ENCODE peak calls at places on chromosomes 6 and 20, in four cellular contexts. H, Z, L and X are unnamed samples. For H3K4me1 and H3K36me3, the result is how much of the 10 kb centered on the place peaks cover.

GRCh38 chr20:41391587-41392001 is 25.0 kb upstream of the EMILIN3 start:
- DNase-seq in H (no peak), Z (peak), L (no peak), X (no peak)

GRCh38 chr6:82832811-82833210 is 232.8 kb downstream of the UBE3D start:
- DNase-seq in H (no peak), Z (no peak), L (no peak), X (no peak)

GRCh38 chr6:79604583-79605037 is 26.5 kb upstream of the SH3BGRL2 start:
- DNase-seq in H (no peak), Z (no peak), L (no peak), X (no peak)

GRCh38 chr20:45320948-45321595 is 13.0 kb upstream of the MATN4 start:
- DNase-seq in H (no peak), Z (no peak), L (no peak), X (no peak)

GRCh38 chr6:13177617-13178506 is 150.5 kb downstream of the TBC1D7 start:
- DNase-seq in H (no peak), Z (no peak), L (no peak), X (no peak)

GRCh38 chr6:52300489-52300931 is 16.0 kb upstream of the MCM3 start:
- DNase-seq in H (no peak), Z (no peak), L (no peak), X (no peak)

GRCh38 chr20:44888226-44889103 is 3.0 kb downstream of the YWHAB start:
- DNase-seq in H (no peak), Z (no peak), L (no peak), X (no peak)

GRCh38 chr6:118815495-118815894 is 78.5 kb upstream of the ASF1A start:
- DNase-seq in H (no peak), Z (no peak), L (no peak), X (no peak)

GRCh38 chr6:89412071-89413005 is at the start of gene RRAGD:
- DNase-seq in H (peak), Z (peak), L (peak), X (peak)

GRCh38 chr6:47349931-47350330 is 40.2 kb upstream of the TNFRSF21 start:
- DNase-seq in H (no peak), Z (no peak), L (no peak), X (no peak)

GRCh38 chr20:36493013-36493800 is 48.1 kb upstream of the MYL9 start:
- DNase-seq in H (no peak), Z (peak), L (peak), X (no peak)

GRCh38 chr20:33465536-33466302 is 22.2 kb upstream of the SNTA1 start:
- DNase-seq in H (no peak), Z (no peak), L (no peak), X (no peak)

GRCh38 chr6:50030350-50030749 is 8.6 kb upstream of the DEFB110 start:
- DNase-seq in H (no peak), Z (peak), L (no peak), X (no peak)

GRCh38 chr6:44002591-44003344 is 124.5 kb downstream of the MRPL14 start:
- DNase-seq in H (no peak), Z (peak), L (peak), X (no peak)

GRCh38 chr6:168540713-168541291 is 99.8 kb downstream of the SMOC2 start:
- DNase-seq in H (no peak), Z (peak), L (no peak), X (no peak)

GRCh38 chr6:87660226-87660886 is 41.7 kb downstream of the AKIRIN2 start:
- DNase-seq in H (no peak), Z (no peak), L (peak), X (no peak)

GRCh38 chr6:168330403-168330802 is 10.8 kb upstream of the DACT2 start:
- DNase-seq in H (no peak), Z (no peak), L (no peak), X (no peak)

GRCh38 chr20:45368221-45368980 is 5.4 kb downstream of the SYS1 start:
- DNase-seq in H (no peak), Z (no peak), L (no peak), X (no peak)

GRCh38 chr6:145688493-145688905 is 46.8 kb downstream of the EPM2A start:
- DNase-seq in H (no peak), Z (no peak), L (no peak), X (no peak)

GRCh38 chr20:37251836-37252477 is 9.7 kb downstream of the GHRH start:
- DNase-seq in H (no peak), Z (peak), L (no peak), X (no peak)

GRCh38 chr6:128648022-128648598 is 127.7 kb upstream of the PTPRK start:
- DNase-seq in H (no peak), Z (no peak), L (no peak), X (no peak)

GRCh38 chr20:23686046-23686750 is 2.6 kb downstream of the CST4 start:
- DNase-seq in H (no peak), Z (no peak), L (no peak), X (no peak)

GRCh38 chr20:23690581-23690980 is 1.7 kb upstream of the CST4 start:
- DNase-seq in H (no peak), Z (no peak), L (no peak), X (no peak)

GRCh38 chr20:23689399-23689690 is 507 bp upstream of the CST4 start:
- DNase-seq in H (no peak), Z (no peak), L (no peak), X (no peak)

GRCh38 chr20:23691675-23692074 is 2.8 kb upstream of the CST4 start:
- DNase-seq in H (no peak), Z (no peak), L (no peak), X (no peak)

DNA sequence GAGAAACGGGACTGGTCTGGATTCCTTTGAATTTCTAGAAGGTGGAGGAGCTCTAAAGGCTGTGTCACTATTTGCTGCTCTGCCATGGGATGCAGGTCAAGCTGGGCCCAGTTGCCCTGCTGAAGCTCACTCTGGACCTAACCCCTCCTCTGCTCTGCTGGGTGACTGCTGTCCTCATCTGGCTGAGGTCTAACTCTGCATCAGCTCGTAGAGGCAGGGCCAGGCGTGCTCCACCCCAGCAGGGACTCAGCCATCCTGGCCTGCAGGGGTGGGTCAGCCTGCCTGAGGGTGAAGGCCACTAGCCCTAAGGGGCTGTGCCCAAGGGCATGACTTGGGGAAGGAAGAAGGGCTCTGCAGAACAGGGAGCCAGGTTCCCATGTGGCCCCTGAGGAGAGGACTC is 852 bp downstream of the CST4 start:
- DNase-seq in H (no peak), Z (no peak), L (no peak), X (no peak)
- H3K4me1 ChIP-seq in H (under half), Z (under half), L (under half), X (under half)

DNA sequence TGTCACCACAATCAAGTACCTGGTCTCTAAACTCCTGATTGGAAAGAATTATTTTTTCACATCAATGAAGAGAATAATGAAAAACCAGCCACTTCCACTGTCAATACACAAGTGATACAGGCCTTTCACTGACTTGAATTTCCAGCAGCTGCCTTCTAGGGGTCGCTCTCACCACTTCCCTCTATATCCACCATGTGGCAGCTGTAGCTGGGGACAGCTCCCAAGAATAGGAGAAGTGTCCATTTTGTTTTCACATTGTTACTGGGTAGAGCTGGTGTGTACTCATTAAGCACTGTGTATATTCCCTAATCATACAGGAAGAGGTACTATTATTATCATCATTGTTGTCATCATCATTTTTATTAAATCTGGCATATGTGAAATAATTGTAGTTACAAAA is 438.4 kb upstream of the SPTLC3 start:
- DNase-seq in H (no peak), Z (peak), L (no peak), X (no peak)
- TF ChIP-seq CTCF in H (no peak), Z (peak), L (no peak), X (no peak)

GRCh38 chr20:32231847-32232246 is 24.2 kb downstream of the POFUT1 start:
- DNase-seq in H (no peak), Z (no peak), L (no peak), X (no peak)
- H3K36me3 ChIP-seq in H (under half), Z (under half), L (under half), X (under half)

GRCh38 chr6:106728296-106728870 is 99.0 kb downstream of the QRSL1 start:
- DNase-seq in H (no peak), Z (no peak), L (no peak), X (no peak)
- H3K4me1 ChIP-seq in H (under half), Z (under half), L (under half), X (under half)

DNA sequence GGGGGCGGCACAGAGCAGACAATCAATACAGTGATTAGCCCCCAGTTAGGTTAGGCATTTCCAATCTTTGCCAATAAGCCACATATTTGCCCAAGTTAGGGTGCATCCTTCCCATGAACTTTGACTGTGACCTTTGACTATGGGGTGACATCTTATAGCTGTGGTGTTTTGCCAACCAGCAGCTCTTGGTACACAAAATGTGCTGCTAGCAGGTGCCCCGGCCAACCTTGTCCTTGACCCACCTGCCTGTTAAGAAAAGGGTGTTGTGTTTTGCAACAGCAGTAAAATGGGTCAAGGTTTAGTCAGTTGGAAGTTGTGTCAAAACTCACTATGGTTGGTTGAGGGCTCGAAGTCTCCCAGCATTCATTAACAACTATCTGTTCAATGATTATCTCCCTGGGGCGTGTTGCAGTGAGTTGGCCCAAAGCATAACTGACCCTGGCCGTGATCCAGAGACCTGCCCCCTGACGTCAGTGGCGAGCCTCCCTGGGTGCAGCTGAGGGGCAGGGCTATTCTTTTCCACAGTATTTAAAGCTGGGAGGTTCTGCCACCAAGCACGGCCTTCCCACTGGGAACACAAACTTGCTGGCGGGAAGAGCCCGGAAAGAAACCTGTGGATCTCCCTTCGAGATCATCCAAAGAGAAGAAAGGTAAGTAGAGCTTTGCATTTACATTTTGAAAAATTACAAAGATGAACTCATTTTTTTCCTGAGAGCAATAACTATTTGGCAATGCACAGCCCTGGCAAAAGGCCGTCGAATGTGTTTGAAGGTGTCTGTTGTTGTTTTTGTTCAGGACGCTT is at the start of gene PCK1:
- DNase-seq in H (peak), Z (no peak), L (no peak), X (no peak)
- TF ChIP-seq CTCF in H (no peak), Z (no peak), L (no peak), X (no peak)